ENCODE peak calls at places on chromosomes 7 and 10, in nine cellular contexts. One of them, this sample, is unnamed.

GRCh38 chr10:11320809-11321520 is 290.5 kb downstream of the USP6NL start:
- ATAC-seq in right lobe of liver: no peak
- ATAC-seq in right cardiac atrium: no peak
- ATAC-seq in A549: no peak
- ATAC-seq in left lobe of liver: no peak
- ATAC-seq in lower lobe of right lung: no peak
- ATAC-seq in pancreas: no peak
- ATAC-seq in activated naive CD4-positive, alpha-beta T cell treated with anti-CD3 and anti-CD28 coated beads, Interleukin-2, amount 50 U/mL, for 72 hours: peak
- ATAC-seq in Right ventricle myocardium superior: no peak
- ATAC-seq in this sample: no peak

GRCh38 chr10:84415539-84416244 is 87.3 kb downstream of the CCSER2 start:
- ATAC-seq in right lobe of liver: peak
- ATAC-seq in right cardiac atrium: peak
- ATAC-seq in A549: no peak
- ATAC-seq in left lobe of liver: peak
- ATAC-seq in lower lobe of right lung: peak
- ATAC-seq in pancreas: peak
- ATAC-seq in activated naive CD4-positive, alpha-beta T cell treated with anti-CD3 and anti-CD28 coated beads, Interleukin-2, amount 50 U/mL, for 72 hours: no peak
- ATAC-seq in Right ventricle myocardium superior: peak
- ATAC-seq in this sample: no peak

GRCh38 chr7:24472093-24472492 is 101.2 kb upstream of the PALS2 start:
- ATAC-seq in right lobe of liver: no peak
- ATAC-seq in right cardiac atrium: no peak
- ATAC-seq in A549: peak
- ATAC-seq in left lobe of liver: no peak
- ATAC-seq in lower lobe of right lung: no peak
- ATAC-seq in pancreas: no peak
- ATAC-seq in activated naive CD4-positive, alpha-beta T cell treated with anti-CD3 and anti-CD28 coated beads, Interleukin-2, amount 50 U/mL, for 72 hours: peak
- ATAC-seq in Right ventricle myocardium superior: no peak
- ATAC-seq in this sample: no peak

GRCh38 chr10:49359349-49360231 is 36.3 kb downstream of the DRGX start:
- ATAC-seq in right lobe of liver: peak
- ATAC-seq in right cardiac atrium: peak
- ATAC-seq in A549: no peak
- ATAC-seq in left lobe of liver: no peak
- ATAC-seq in lower lobe of right lung: peak
- ATAC-seq in pancreas: peak
- ATAC-seq in activated naive CD4-positive, alpha-beta T cell treated with anti-CD3 and anti-CD28 coated beads, Interleukin-2, amount 50 U/mL, for 72 hours: no peak
- ATAC-seq in Right ventricle myocardium superior: peak
- ATAC-seq in this sample: peak

GRCh38 chr7:13963925-13964324 is 25.5 kb downstream of the ETV1 start:
- ATAC-seq in right lobe of liver: no peak
- ATAC-seq in right cardiac atrium: no peak
- ATAC-seq in A549: no peak
- ATAC-seq in left lobe of liver: no peak
- ATAC-seq in lower lobe of right lung: no peak
- ATAC-seq in pancreas: no peak
- ATAC-seq in activated naive CD4-positive, alpha-beta T cell treated with anti-CD3 and anti-CD28 coated beads, Interleukin-2, amount 50 U/mL, for 72 hours: no peak
- ATAC-seq in Right ventricle myocardium superior: no peak
- ATAC-seq in this sample: no peak

GRCh38 chr10:112159469-112159868 is 24.1 kb downstream of the GPAM start:
- ATAC-seq in right lobe of liver: peak
- ATAC-seq in right cardiac atrium: no peak
- ATAC-seq in A549: no peak
- ATAC-seq in left lobe of liver: peak
- ATAC-seq in lower lobe of right lung: no peak
- ATAC-seq in pancreas: no peak
- ATAC-seq in activated naive CD4-positive, alpha-beta T cell treated with anti-CD3 and anti-CD28 coated beads, Interleukin-2, amount 50 U/mL, for 72 hours: no peak
- ATAC-seq in Right ventricle myocardium superior: no peak
- ATAC-seq in this sample: no peak

GRCh38 chr7:50335795-50336754 is 31.6 kb downstream of the IKZF1 start:
- ATAC-seq in right lobe of liver: peak
- ATAC-seq in right cardiac atrium: peak
- ATAC-seq in A549: no peak
- ATAC-seq in left lobe of liver: no peak
- ATAC-seq in lower lobe of right lung: peak
- ATAC-seq in pancreas: peak
- ATAC-seq in activated naive CD4-positive, alpha-beta T cell treated with anti-CD3 and anti-CD28 coated beads, Interleukin-2, amount 50 U/mL, for 72 hours: peak
- ATAC-seq in Right ventricle myocardium superior: peak
- ATAC-seq in this sample: peak

GRCh38 chr7:70736715-70737460 is 395.1 kb upstream of the GALNT17 start:
- ATAC-seq in right lobe of liver: peak
- ATAC-seq in right cardiac atrium: peak
- ATAC-seq in A549: peak
- ATAC-seq in left lobe of liver: peak
- ATAC-seq in lower lobe of right lung: peak
- ATAC-seq in pancreas: peak
- ATAC-seq in activated naive CD4-positive, alpha-beta T cell treated with anti-CD3 and anti-CD28 coated beads, Interleukin-2, amount 50 U/mL, for 72 hours: no peak
- ATAC-seq in Right ventricle myocardium superior: peak
- ATAC-seq in this sample: peak

GRCh38 chr10:53864850-53865249 is 936.2 kb downstream of the PCDH15 start:
- ATAC-seq in right lobe of liver: peak
- ATAC-seq in right cardiac atrium: no peak
- ATAC-seq in A549: no peak
- ATAC-seq in left lobe of liver: peak
- ATAC-seq in lower lobe of right lung: no peak
- ATAC-seq in pancreas: no peak
- ATAC-seq in activated naive CD4-positive, alpha-beta T cell treated with anti-CD3 and anti-CD28 coated beads, Interleukin-2, amount 50 U/mL, for 72 hours: no peak
- ATAC-seq in Right ventricle myocardium superior: no peak
- ATAC-seq in this sample: no peak

GRCh38 chr10:112201334-112201733 is 17.8 kb upstream of the GPAM start:
- ATAC-seq in right lobe of liver: peak
- ATAC-seq in right cardiac atrium: peak
- ATAC-seq in A549: no peak
- ATAC-seq in left lobe of liver: peak
- ATAC-seq in lower lobe of right lung: no peak
- ATAC-seq in pancreas: no peak
- ATAC-seq in activated naive CD4-positive, alpha-beta T cell treated with anti-CD3 and anti-CD28 coated beads, Interleukin-2, amount 50 U/mL, for 72 hours: no peak
- ATAC-seq in Right ventricle myocardium superior: peak
- ATAC-seq in this sample: no peak

GRCh38 chr7:100874300-100874576 is 665 bp upstream of the SRRT start:
- ATAC-seq in right lobe of liver: no peak
- ATAC-seq in right cardiac atrium: no peak
- ATAC-seq in A549: peak
- ATAC-seq in left lobe of liver: no peak
- ATAC-seq in lower lobe of right lung: peak
- ATAC-seq in pancreas: peak
- ATAC-seq in activated naive CD4-positive, alpha-beta T cell treated with anti-CD3 and anti-CD28 coated beads, Interleukin-2, amount 50 U/mL, for 72 hours: no peak
- ATAC-seq in Right ventricle myocardium superior: peak
- ATAC-seq in this sample: peak

GRCh38 chr7:22433710-22434460 is 66.1 kb downstream of the STEAP1B start:
- ATAC-seq in right lobe of liver: peak
- ATAC-seq in right cardiac atrium: peak
- ATAC-seq in A549: no peak
- ATAC-seq in left lobe of liver: no peak
- ATAC-seq in lower lobe of right lung: peak
- ATAC-seq in pancreas: peak
- ATAC-seq in activated naive CD4-positive, alpha-beta T cell treated with anti-CD3 and anti-CD28 coated beads, Interleukin-2, amount 50 U/mL, for 72 hours: no peak
- ATAC-seq in Right ventricle myocardium superior: peak
- ATAC-seq in this sample: peak

GRCh38 chr7:101747058-101747617 is 70.3 kb upstream of the CUX1 start:
- ATAC-seq in right lobe of liver: no peak
- ATAC-seq in right cardiac atrium: no peak
- ATAC-seq in A549: no peak
- ATAC-seq in left lobe of liver: no peak
- ATAC-seq in lower lobe of right lung: no peak
- ATAC-seq in pancreas: no peak
- ATAC-seq in activated naive CD4-positive, alpha-beta T cell treated with anti-CD3 and anti-CD28 coated beads, Interleukin-2, amount 50 U/mL, for 72 hours: peak
- ATAC-seq in Right ventricle myocardium superior: no peak
- ATAC-seq in this sample: no peak

GRCh38 chr10:126521354-126521753 is 133.1 kb upstream of the ADAM12 start:
- ATAC-seq in right lobe of liver: no peak
- ATAC-seq in right cardiac atrium: no peak
- ATAC-seq in A549: peak
- ATAC-seq in left lobe of liver: no peak
- ATAC-seq in lower lobe of right lung: no peak
- ATAC-seq in pancreas: no peak
- ATAC-seq in activated naive CD4-positive, alpha-beta T cell treated with anti-CD3 and anti-CD28 coated beads, Interleukin-2, amount 50 U/mL, for 72 hours: no peak
- ATAC-seq in Right ventricle myocardium superior: no peak
- ATAC-seq in this sample: no peak

GRCh38 chr7:134502463-134502862 is 24.9 kb upstream of the AKR1B10 start:
- ATAC-seq in right lobe of liver: peak
- ATAC-seq in right cardiac atrium: peak
- ATAC-seq in A549: no peak
- ATAC-seq in left lobe of liver: peak
- ATAC-seq in lower lobe of right lung: peak
- ATAC-seq in pancreas: peak
- ATAC-seq in activated naive CD4-positive, alpha-beta T cell treated with anti-CD3 and anti-CD28 coated beads, Interleukin-2, amount 50 U/mL, for 72 hours: no peak
- ATAC-seq in Right ventricle myocardium superior: peak
- ATAC-seq in this sample: no peak

GRCh38 chr10:26835025-26835424 is 25.7 kb downstream of the ABI1 start:
- ATAC-seq in right lobe of liver: no peak
- ATAC-seq in right cardiac atrium: no peak
- ATAC-seq in A549: no peak
- ATAC-seq in left lobe of liver: no peak
- ATAC-seq in lower lobe of right lung: no peak
- ATAC-seq in pancreas: no peak
- ATAC-seq in activated naive CD4-positive, alpha-beta T cell treated with anti-CD3 and anti-CD28 coated beads, Interleukin-2, amount 50 U/mL, for 72 hours: peak
- ATAC-seq in Right ventricle myocardium superior: no peak
- ATAC-seq in this sample: no peak

GRCh38 chr10:11229893-11230292 is 212.2 kb downstream of the CELF2 start:
- ATAC-seq in right lobe of liver: no peak
- ATAC-seq in right cardiac atrium: no peak
- ATAC-seq in A549: no peak
- ATAC-seq in left lobe of liver: no peak
- ATAC-seq in lower lobe of right lung: no peak
- ATAC-seq in pancreas: no peak
- ATAC-seq in activated naive CD4-positive, alpha-beta T cell treated with anti-CD3 and anti-CD28 coated beads, Interleukin-2, amount 50 U/mL, for 72 hours: no peak
- ATAC-seq in Right ventricle myocardium superior: no peak
- ATAC-seq in this sample: no peak

GRCh38 chr7:72493850-72494661 is 81.9 kb upstream of the CALN1 start:
- ATAC-seq in right lobe of liver: peak
- ATAC-seq in right cardiac atrium: no peak
- ATAC-seq in A549: peak
- ATAC-seq in left lobe of liver: peak
- ATAC-seq in lower lobe of right lung: peak
- ATAC-seq in pancreas: peak
- ATAC-seq in activated naive CD4-positive, alpha-beta T cell treated with anti-CD3 and anti-CD28 coated beads, Interleukin-2, amount 50 U/mL, for 72 hours: no peak
- ATAC-seq in Right ventricle myocardium superior: peak
- ATAC-seq in this sample: peak

GRCh38 chr7:122944682-122945303 is 50.7 kb downstream of the TAS2R16 start:
- ATAC-seq in right lobe of liver: no peak
- ATAC-seq in right cardiac atrium: no peak
- ATAC-seq in A549: no peak
- ATAC-seq in left lobe of liver: no peak
- ATAC-seq in lower lobe of right lung: no peak
- ATAC-seq in pancreas: peak
- ATAC-seq in activated naive CD4-positive, alpha-beta T cell treated with anti-CD3 and anti-CD28 coated beads, Interleukin-2, amount 50 U/mL, for 72 hours: no peak
- ATAC-seq in Right ventricle myocardium superior: no peak
- ATAC-seq in this sample: no peak

GRCh38 chr7:81883801-81884393 is 114.0 kb upstream of the HGF start:
- ATAC-seq in right lobe of liver: no peak
- ATAC-seq in right cardiac atrium: no peak
- ATAC-seq in A549: no peak
- ATAC-seq in left lobe of liver: no peak
- ATAC-seq in lower lobe of right lung: no peak
- ATAC-seq in pancreas: no peak
- ATAC-seq in activated naive CD4-positive, alpha-beta T cell treated with anti-CD3 and anti-CD28 coated beads, Interleukin-2, amount 50 U/mL, for 72 hours: no peak
- ATAC-seq in Right ventricle myocardium superior: no peak
- ATAC-seq in this sample: no peak